ENCODE peak calls at places on chromosomes 7 and 10, in five cellular contexts. One of them, this sample, is unnamed.
A peak's percentile ranks its signal among the peaks of the same experiment; 100 is the strongest.

GRCh38 chr7:129959480-129960332 is 6.9 kb upstream of the UBE2H start:
- DNase-seq in AG10803: no peak
- DNase-seq in neuronal stem cell: no peak
- DNase-seq in neural crest cell: no peak
- DNase-seq in AG08396: no peak
- DNase-seq in this sample: peak; percentile 32

GRCh38 chr10:23343591-23344225 is 889 bp downstream of the C10orf67 start:
- DNase-seq in AG10803: peak; percentile 9
- DNase-seq in neuronal stem cell: peak; percentile 68
- DNase-seq in neural crest cell: peak; percentile 77
- DNase-seq in AG08396: no peak
- DNase-seq in this sample: peak; percentile 81

GRCh38 chr7:4745971-4746919 is 29.2 kb upstream of the AP5Z1 start:
- DNase-seq in AG10803: peak; percentile 77
- DNase-seq in neuronal stem cell: no peak
- DNase-seq in neural crest cell: no peak
- DNase-seq in AG08396: peak; percentile 63
- DNase-seq in this sample: peak; percentile 75

GRCh38 chr10:44952779-44953231 is 6.8 kb upstream of the RASSF4 start:
- DNase-seq in AG10803: no peak
- DNase-seq in neuronal stem cell: no peak
- DNase-seq in neural crest cell: peak; percentile 34
- DNase-seq in AG08396: no peak
- DNase-seq in this sample: peak; percentile 53

GRCh38 chr10:16439294-16439693 is 2.5 kb downstream of the PTER start:
- DNase-seq in AG10803: peak; percentile 58
- DNase-seq in neuronal stem cell: no peak
- DNase-seq in neural crest cell: no peak
- DNase-seq in AG08396: no peak
- DNase-seq in this sample: no peak

GRCh38 chr10:72353028-72353962 is 1.4 kb downstream of the DNAJB12 start:
- DNase-seq in AG10803: peak; percentile 37
- DNase-seq in neuronal stem cell: no peak
- DNase-seq in neural crest cell: no peak
- DNase-seq in AG08396: no peak
- DNase-seq in this sample: peak; percentile 44

GRCh38 chr7:101676956-101677355 is 47.9 kb upstream of the MYL10 start:
- DNase-seq in AG10803: no peak
- DNase-seq in neuronal stem cell: no peak
- DNase-seq in neural crest cell: no peak
- DNase-seq in AG08396: no peak
- DNase-seq in this sample: no peak

GRCh38 chr7:130361681-130362080 is 17.1 kb downstream of the CPA5 start:
- DNase-seq in AG10803: no peak
- DNase-seq in neuronal stem cell: no peak
- DNase-seq in neural crest cell: no peak
- DNase-seq in AG08396: no peak
- DNase-seq in this sample: no peak

GRCh38 chr10:11074536-11075267 is 57.0 kb downstream of the CELF2 start:
- DNase-seq in AG10803: no peak
- DNase-seq in neuronal stem cell: no peak
- DNase-seq in neural crest cell: no peak
- DNase-seq in AG08396: no peak
- DNase-seq in this sample: no peak

GRCh38 chr7:109745677-109746410 is 1176.2 kb downstream of the DNAJB9 start:
- DNase-seq in AG10803: no peak
- DNase-seq in neuronal stem cell: no peak
- DNase-seq in neural crest cell: no peak
- DNase-seq in AG08396: no peak
- DNase-seq in this sample: no peak

GRCh38 chr7:73350311-73351068 is 22.5 kb downstream of the FKBP6 start:
- DNase-seq in AG10803: no peak
- DNase-seq in neuronal stem cell: no peak
- DNase-seq in neural crest cell: no peak
- DNase-seq in AG08396: no peak
- DNase-seq in this sample: no peak

GRCh38 chr10:87093461-87094372 is 926 bp downstream of the GLUD1 start:
- DNase-seq in AG10803: peak; percentile 25
- DNase-seq in neuronal stem cell: no peak
- DNase-seq in neural crest cell: peak; percentile 51
- DNase-seq in AG08396: peak; percentile 47
- DNase-seq in this sample: peak; percentile 51

GRCh38 chr10:930415-931325 is 835 bp downstream of the LARP4B start:
- DNase-seq in AG10803: peak; percentile 51
- DNase-seq in neuronal stem cell: peak; percentile 42
- DNase-seq in neural crest cell: peak; percentile 28
- DNase-seq in AG08396: peak; percentile 65
- DNase-seq in this sample: peak; percentile 61

GRCh38 chr7:37488163-37488759 is 39.6 kb upstream of the ELMO1 start:
- DNase-seq in AG10803: no peak
- DNase-seq in neuronal stem cell: no peak
- DNase-seq in neural crest cell: no peak
- DNase-seq in AG08396: no peak
- DNase-seq in this sample: no peak

GRCh38 chr10:12902135-12902572 is 99.4 kb downstream of the CCDC3 start:
- DNase-seq in AG10803: peak; percentile 54
- DNase-seq in neuronal stem cell: peak; percentile 72
- DNase-seq in neural crest cell: peak; percentile 73
- DNase-seq in AG08396: peak; percentile 64
- DNase-seq in this sample: peak; percentile 50

GRCh38 chr7:149310113-149310836 is 48.3 kb downstream of the ZNF783 start:
- DNase-seq in AG10803: peak; percentile 83
- DNase-seq in neuronal stem cell: no peak
- DNase-seq in neural crest cell: no peak
- DNase-seq in AG08396: peak; percentile 80
- DNase-seq in this sample: peak; percentile 80

GRCh38 chr7:2355079-2356008 is 717 bp downstream of the EIF3B start:
- DNase-seq in AG10803: no peak
- DNase-seq in neuronal stem cell: no peak
- DNase-seq in neural crest cell: peak; percentile 14
- DNase-seq in AG08396: peak; percentile 33
- DNase-seq in this sample: peak; percentile 15

GRCh38 chr10:102675887-102676616 is 31.8 kb downstream of the TRIM8 start:
- DNase-seq in AG10803: peak; percentile 96
- DNase-seq in neuronal stem cell: peak; percentile 40
- DNase-seq in neural crest cell: no peak
- DNase-seq in AG08396: peak; percentile 73
- DNase-seq in this sample: peak; percentile 95

GRCh38 chr10:133030791-133031190 is 56.9 kb upstream of the ADGRA1 start:
- DNase-seq in AG10803: no peak
- DNase-seq in neuronal stem cell: peak; percentile 40
- DNase-seq in neural crest cell: no peak
- DNase-seq in AG08396: no peak
- DNase-seq in this sample: no peak

GRCh38 chr10:74642901-74643585 is 183.4 kb upstream of the KAT6B start:
- DNase-seq in AG10803: no peak
- DNase-seq in neuronal stem cell: no peak
- DNase-seq in neural crest cell: no peak
- DNase-seq in AG08396: no peak
- DNase-seq in this sample: peak; percentile 5

GRCh38 chr7:116195451-116195850 is 14.9 kb upstream of the TES start:
- DNase-seq in AG10803: no peak
- DNase-seq in neuronal stem cell: no peak
- DNase-seq in neural crest cell: no peak
- DNase-seq in AG08396: peak; percentile 10
- DNase-seq in this sample: peak; percentile 13

GRCh38 chr7:128010392-128011078 is 20.7 kb downstream of the LRRC4 start:
- DNase-seq in AG10803: no peak
- DNase-seq in neuronal stem cell: no peak
- DNase-seq in neural crest cell: no peak
- DNase-seq in AG08396: no peak
- DNase-seq in this sample: no peak

GRCh38 chr10:97915346-97915745 is 65.7 kb downstream of the GOLGA7B start:
- DNase-seq in AG10803: no peak
- DNase-seq in neuronal stem cell: no peak
- DNase-seq in neural crest cell: no peak
- DNase-seq in AG08396: no peak
- DNase-seq in this sample: no peak

GRCh38 chr7:70434376-70434775 is 697.6 kb upstream of the GALNT17 start:
- DNase-seq in AG10803: peak; percentile 2
- DNase-seq in neuronal stem cell: no peak
- DNase-seq in neural crest cell: no peak
- DNase-seq in AG08396: no peak
- DNase-seq in this sample: no peak

GRCh38 chr10:106957825-106958581 is 206.5 kb downstream of the SORCS1 start:
- DNase-seq in AG10803: no peak
- DNase-seq in neuronal stem cell: no peak
- DNase-seq in neural crest cell: no peak
- DNase-seq in AG08396: no peak
- DNase-seq in this sample: no peak

GRCh38 chr7:128053991-128054390 is 22.8 kb upstream of the LRRC4 start:
- DNase-seq in AG10803: no peak
- DNase-seq in neuronal stem cell: no peak
- DNase-seq in neural crest cell: no peak
- DNase-seq in AG08396: no peak
- DNase-seq in this sample: no peak

GRCh38 chr7:45919947-45920542 is 1.0 kb downstream of the IGFBP3 start:
- DNase-seq in AG10803: no peak
- DNase-seq in neuronal stem cell: no peak
- DNase-seq in neural crest cell: no peak
- DNase-seq in AG08396: no peak
- DNase-seq in this sample: peak; percentile 18

GRCh38 chr10:49273082-49273465 is 25.9 kb upstream of the C10orf71 start:
- DNase-seq in AG10803: no peak
- DNase-seq in neuronal stem cell: no peak
- DNase-seq in neural crest cell: no peak
- DNase-seq in AG08396: no peak
- DNase-seq in this sample: no peak

GRCh38 chr10:45160266-45160665 is 155.1 kb downstream of the OR13A1 start:
- DNase-seq in AG10803: no peak
- DNase-seq in neuronal stem cell: no peak
- DNase-seq in neural crest cell: no peak
- DNase-seq in AG08396: peak; percentile 10
- DNase-seq in this sample: peak; percentile 62

GRCh38 chr10:436911-437665 is 252.4 kb downstream of the DIP2C start:
- DNase-seq in AG10803: no peak
- DNase-seq in neuronal stem cell: no peak
- DNase-seq in neural crest cell: no peak
- DNase-seq in AG08396: no peak
- DNase-seq in this sample: no peak

This sample was measured in EL.